ENCODE peak calls at places on chromosomes 3 and 15, in five cellular contexts. H is GM23338, Z is breast epithelium, B is stomach, Q is SK-N-SH. T is an unnamed sample.

GRCh38 chr3:58041826-58042324 is 33.7 kb downstream of the FLNB start:
- DNase-seq in H (peak; percentile 74), Z (no peak), B (no peak), Q (no peak), T (no peak)

GRCh38 chr3:4575413-4575812 is 82.3 kb downstream of the ITPR1 start:
- DNase-seq in H (no peak), Z (no peak), B (no peak), Q (no peak), T (no peak)

GRCh38 chr3:115330406-115330805 is 183.3 kb upstream of the ZBTB20 start:
- DNase-seq in H (no peak), Z (no peak), B (no peak), Q (no peak), T (no peak)

GRCh38 chr15:51089699-51090098 is 5.0 kb downstream of the TNFAIP8L3 start:
- DNase-seq in H (no peak), Z (no peak), B (no peak), Q (no peak), T (no peak)

GRCh38 chr3:177789500-177789899 is 592.2 kb upstream of the TBL1XR1 start:
- DNase-seq in H (no peak), Z (no peak), B (no peak), Q (peak; percentile 27), T (no peak)

GRCh38 chr15:98666841-98667240 is 18.5 kb downstream of the IGF1R start:
- DNase-seq in H (no peak), Z (no peak), B (no peak), Q (no peak), T (no peak)

GRCh38 chr3:63853106-63853505 is 10.5 kb downstream of the THOC7 start:
- DNase-seq in H (no peak), Z (no peak), B (no peak), Q (no peak), T (no peak)

GRCh38 chr3:128316456-128316855 is 150.2 kb downstream of the DNAJB8 start:
- DNase-seq in H (no peak), Z (no peak), B (peak; percentile 17), Q (no peak), T (peak; percentile 4)

GRCh38 chr3:23576379-23576959 is 229.3 kb upstream of the UBE2E1 start:
- DNase-seq in H (no peak), Z (no peak), B (no peak), Q (no peak), T (peak; percentile 38)

GRCh38 chr3:143643905-143644304 is 204.4 kb downstream of the SLC9A9 start:
- DNase-seq in H (no peak), Z (no peak), B (no peak), Q (no peak), T (no peak)

GRCh38 chr3:42531470-42531869 is 29.0 kb downstream of the VIPR1 start:
- DNase-seq in H (no peak), Z (no peak), B (no peak), Q (no peak), T (no peak)

GRCh38 chr3:37987315-37987697 is 3.3 kb upstream of the VILL start:
- DNase-seq in H (no peak), Z (no peak), B (no peak), Q (no peak), T (no peak)
- H3K4me1 ChIP-seq in H (no peaks in the 10 kb centered on the region), Z (no peaks in the 10 kb centered on the region), B (peaks cover 34% of the 10 kb centered on the region), Q (no peaks in the 10 kb centered on the region), T (peaks cover 10% of the 10 kb centered on the region)

GRCh38 chr3:146161725-146162047 is 702 bp upstream of the PLOD2 start:
- DNase-seq in H (peak; percentile 34), Z (no peak), B (peak; percentile 32), Q (no peak), T (peak; percentile 60)
- TF ChIP-seq POLR2AphosphoS5 in H (no peak), Z (no peak), B (no peak), Q (no peak), T (no peak)

GRCh38 chr15:60116456-60117089 is 112.5 kb downstream of the FOXB1 start:
- DNase-seq in H (no peak), Z (no peak), B (no peak), Q (no peak), T (no peak)
- H3K4me1 ChIP-seq in H (peaks cover 61% of the 10 kb centered on the region), Z (no peaks in the 10 kb centered on the region), B (no peaks in the 10 kb centered on the region), Q (no peaks in the 10 kb centered on the region), T (no peaks in the 10 kb centered on the region)

GRCh38 chr3:97841956-97842355 is 20.1 kb downstream of the CRYBG3 start:
- DNase-seq in H (no peak), Z (no peak), B (no peak), Q (no peak), T (no peak)

GRCh38 chr3:97835761-97836160 is 13.9 kb downstream of the CRYBG3 start:
- DNase-seq in H (no peak), Z (no peak), B (no peak), Q (no peak), T (no peak)

GRCh38 chr3:97839944-97840343 is 18.1 kb downstream of the CRYBG3 start:
- DNase-seq in H (no peak), Z (no peak), B (no peak), Q (no peak), T (no peak)

GRCh38 chr3:97838393-97838792 is 16.6 kb downstream of the CRYBG3 start:
- DNase-seq in H (no peak), Z (no peak), B (no peak), Q (no peak), T (no peak)

GRCh38 chr3:97841304-97841703 is 19.5 kb downstream of the CRYBG3 start:
- DNase-seq in H (no peak), Z (no peak), B (no peak), Q (no peak), T (no peak)
- TF ChIP-seq POLR2AphosphoS5 in H (no peak), Z (no peak), B (no peak), Q (no peak), T (no peak)

GRCh38 chr3:15326037-15326436 is 6.3 kb downstream of the SH3BP5 start:
- DNase-seq in H (no peak), Z (no peak), B (no peak), Q (peak; percentile 30), T (no peak)
- H3K4me1 ChIP-seq in H (peaks cover 30% of the 10 kb centered on the region), Z (peaks cover 12% of the 10 kb centered on the region), B (peaks cover 39% of the 10 kb centered on the region), Q (peaks cover 23% of the 10 kb centered on the region), T (no peaks in the 10 kb centered on the region)

GRCh38 chr15:42508263-42508690 is 12.8 kb downstream of the SNAP23 start:
- DNase-seq in H (peak; percentile 17), Z (no peak), B (no peak), Q (no peak), T (no peak)
- TF ChIP-seq POLR2AphosphoS5 in H (no peak), Z (peak; percentile 45), B (no peak), Q (no peak), T (no peak)

T was measured in prostate gland.